ENCODE peak calls at places on chromosome 7, in five cellular contexts. T, V, B, I and P are unnamed samples.

GRCh38 chr7:11170160-11170559 is 196.5 kb downstream of the PHF14 start:
- DNase-seq in V (no peak), B (no peak), I (no peak), T (no peak), P (no peak)

GRCh38 chr7:141671705-141672496 is 30.1 kb downstream of the DENND11 start:
- DNase-seq in T (no peak), I (no peak), B (no peak), V (no peak), P (no peak)

GRCh38 chr7:138608292-138608691 is 92.9 kb downstream of the SVOPL start:
- DNase-seq in V (no peak), I (no peak), B (peak; percentile 44), T (no peak), P (no peak)

GRCh38 chr7:20894806-20895205 is 108.1 kb upstream of the SP8 start:
- DNase-seq in V (no peak), B (no peak), I (no peak), T (no peak), P (no peak)

GRCh38 chr7:41139789-41140188 is 563.1 kb downstream of the INHBA start:
- DNase-seq in B (no peak), T (no peak), I (no peak), V (no peak), P (no peak)

GRCh38 chr7:108875139-108875538 is 305.5 kb downstream of the DNAJB9 start:
- DNase-seq in V (no peak), B (peak; percentile 8), I (no peak), T (no peak), P (no peak)

GRCh38 chr7:7223250-7223649 is 40.9 kb downstream of the C1GALT1 start:
- DNase-seq in B (no peak), V (no peak), I (no peak), T (no peak), P (no peak)

GRCh38 chr7:82331234-82331633 is 112.3 kb downstream of the CACNA2D1 start:
- DNase-seq in T (no peak), V (no peak), B (no peak), I (no peak), P (no peak)

GRCh38 chr7:12162420-12163113 is 48.5 kb upstream of the TMEM106B start:
- DNase-seq in I (no peak), V (peak; percentile 12), T (no peak), B (peak; percentile 78), P (no peak)

GRCh38 chr7:3404490-3404889 is 103.4 kb downstream of the SDK1 start:
- DNase-seq in B (peak; percentile 56), I (no peak), V (no peak), T (no peak), P (no peak)

GRCh38 chr7:142956951-142957623 is 5.1 kb downstream of the KEL start:
- DNase-seq in V (peak; percentile 18), I (no peak), B (no peak), T (no peak), P (no peak)

GRCh38 chr7:123787227-123788007 is 38.6 kb upstream of the WASL start:
- DNase-seq in T (no peak), V (no peak), B (no peak), I (no peak), P (no peak)

GRCh38 chr7:5699951-5700384 is 81.5 kb downstream of the RNF216 start:
- DNase-seq in I (no peak), T (peak; percentile 33), B (peak; percentile 41), V (no peak), P (no peak)

GRCh38 chr7:152137476-152138025 is 112.1 kb downstream of the GALNT11 start:
- DNase-seq in T (no peak), V (no peak), B (peak; percentile 10), I (no peak), P (no peak)

GRCh38 chr7:73833251-73833919 is 2.6 kb downstream of the CLDN4 start:
- DNase-seq in B (no peak), V (no peak), I (no peak), T (no peak), P (no peak)

GRCh38 chr7:49264530-49264929 is 340.2 kb downstream of the CDC14C start:
- DNase-seq in I (no peak), T (no peak), V (no peak), B (no peak), P (no peak)

GRCh38 chr7:909358-910329 is 33.3 kb downstream of the GET4 start:
- DNase-seq in T (peak; percentile 86), V (peak; percentile 50), I (peak; percentile 52), B (peak; percentile 15), P (no peak)
- H3K4me3 ChIP-seq in T (peak overlapping the region; percentile 38), V (peak overlapping the region; percentile 42), I (peak overlapping the region; percentile 43), B (no peak overlapping the region), P (peak overlapping the region; percentile 24)

DNA sequence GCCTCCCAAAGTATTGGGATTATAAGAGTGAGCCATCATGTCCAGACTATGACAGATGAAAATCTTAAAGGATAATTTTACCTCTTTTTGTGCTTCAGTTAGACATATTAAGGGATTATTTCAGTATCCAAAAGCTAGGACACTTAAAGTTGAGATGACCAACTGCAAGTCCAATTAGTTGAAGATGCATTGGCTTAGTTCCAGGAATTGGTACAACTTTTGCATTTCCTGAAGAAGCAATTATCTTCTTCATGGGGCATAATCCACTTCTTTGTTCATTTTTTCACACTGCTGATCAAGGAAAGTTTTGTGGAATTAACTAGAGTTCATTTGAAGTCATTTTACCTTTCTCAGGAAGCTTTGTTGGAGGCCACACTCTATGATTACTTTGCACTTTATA is 72.0 kb upstream of the HECW1 start:
- DNase-seq in T (no peak), B (no peak), V (no peak), I (no peak), P (no peak)
- TF ChIP-seq POLR2A in T (no peak), B (no peak), V (no peak), I (no peak), P (no peak)

GRCh38 chr7:26195182-26195581 is 5.4 kb downstream of the HNRNPA2B1 start:
- DNase-seq in V (no peak), B (no peak), I (no peak), T (no peak), P (no peak)
- H3K4me1 ChIP-seq in V (peaks cover 69% of the 10 kb centered on the region), B (peaks cover 5% of the 10 kb centered on the region), I (peaks cover 54% of the 10 kb centered on the region), T (peaks cover 72% of the 10 kb centered on the region), P (peaks cover 63% of the 10 kb centered on the region)

GRCh38 chr7:100493476-100494264 is 9.9 kb downstream of the NYAP1 start:
- DNase-seq in T (peak; percentile 60), V (no peak), B (no peak), I (peak; percentile 61), P (no peak)

GRCh38 chr7:100491192-100491578 is 7.5 kb downstream of the NYAP1 start:
- DNase-seq in T (no peak), V (no peak), B (no peak), I (no peak), P (no peak)

GRCh38 chr7:100489824-100490223 is 6.1 kb downstream of the NYAP1 start:
- DNase-seq in B (peak; percentile 96), T (peak; percentile 36), I (peak; percentile 38), V (peak; percentile 86), P (no peak)

GRCh38 chr7:100490483-100491191 is 6.9 kb downstream of the NYAP1 start:
- DNase-seq in B (no peak), I (no peak), T (peak; percentile 18), V (no peak), P (no peak)

DNA sequence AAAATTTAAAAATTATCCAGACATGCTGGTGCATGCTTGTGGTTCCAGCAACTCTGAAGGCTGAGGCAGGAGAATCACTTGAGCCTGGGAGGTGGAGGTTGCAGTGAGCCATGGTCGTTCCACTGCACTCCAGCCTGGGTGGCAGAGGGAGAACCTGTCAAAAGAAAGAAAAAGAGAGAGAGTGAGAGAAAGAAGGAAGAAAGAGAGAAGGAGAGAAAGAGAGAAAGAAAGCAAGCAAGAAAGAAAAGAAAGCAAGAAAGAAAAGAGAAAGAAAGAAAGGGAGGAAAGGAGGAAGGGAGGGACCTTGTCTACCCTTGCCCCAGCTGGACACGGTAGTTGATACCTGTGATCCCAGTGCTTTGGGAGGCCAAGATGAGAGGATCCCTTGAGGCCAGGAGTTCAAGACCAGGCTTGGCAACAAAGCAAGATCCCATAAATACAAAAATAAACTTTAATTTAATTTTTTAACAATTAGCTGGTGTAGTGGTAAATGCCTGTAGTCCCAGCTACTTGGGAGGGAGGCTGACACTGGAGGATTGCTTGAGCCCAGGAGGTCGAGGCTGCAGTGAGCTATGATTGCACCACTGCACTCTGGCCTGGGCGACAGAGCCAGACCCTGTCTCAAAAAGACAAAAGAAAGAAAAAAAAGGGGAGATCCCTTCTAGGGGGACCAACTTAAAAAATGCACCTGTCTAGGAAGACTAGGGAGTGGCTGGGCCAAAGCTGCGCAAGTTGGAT is 9.2 kb downstream of the NYAP1 start:
- DNase-seq in B (no peak), T (no peak), V (no peak), I (no peak), P (no peak)
- H3K4me3 ChIP-seq in B (no peak overlapping the region), T (peak overlapping the region; percentile 48), V (no peak overlapping the region), I (peak overlapping the region; percentile 42), P (peak overlapping the region; percentile 43)

DNA sequence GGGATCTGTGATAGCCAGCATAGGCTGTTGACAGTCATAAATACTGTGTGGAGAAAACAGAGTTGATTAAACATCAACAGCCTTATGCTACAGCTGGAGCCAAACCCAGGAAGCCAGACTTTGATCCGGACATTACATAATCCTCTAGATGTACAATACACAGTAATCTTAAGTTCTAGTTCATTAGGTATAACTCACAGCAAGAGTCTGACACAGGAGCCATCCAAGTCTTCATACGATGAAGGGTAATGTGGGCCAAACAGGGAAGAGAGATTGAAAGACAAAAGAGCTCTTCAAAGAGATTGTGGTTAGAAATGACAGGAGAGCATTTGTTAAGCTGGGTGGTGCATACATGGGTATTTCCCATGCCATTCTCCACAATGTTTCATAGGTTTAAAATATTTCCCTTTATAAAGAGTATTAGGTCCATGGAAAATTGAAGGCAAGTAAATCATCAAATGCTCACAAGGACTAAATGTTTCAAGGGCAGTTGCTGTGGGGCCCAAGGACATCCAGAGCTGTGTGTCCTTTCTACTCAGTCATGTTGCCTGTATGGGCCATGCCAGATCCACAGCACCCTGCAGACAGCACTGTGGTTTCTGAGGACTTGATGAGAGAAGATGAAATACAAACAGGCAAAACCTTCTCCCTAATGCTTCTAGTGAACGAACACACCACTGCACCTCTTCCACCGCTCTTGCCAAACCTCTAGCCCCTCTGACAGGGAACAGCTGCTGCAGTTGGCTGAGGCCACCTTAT is 14.4 kb downstream of the CYP3A7 start:
- DNase-seq in T (no peak), I (no peak), B (no peak), V (no peak), P (no peak)
- TF ChIP-seq POLR2A in T (no peak), I (no peak), B (no peak), V (no peak), P (no peak)

GRCh38 chr7:134532155-134533089 is 5.1 kb downstream of the AKR1B10 start:
- DNase-seq in B (no peak), I (peak; percentile 83), T (no peak), V (no peak), P (no peak)
- H3K4me1 ChIP-seq in B (peaks cover 11% of the 10 kb centered on the region), I (peaks cover 19% of the 10 kb centered on the region), T (no peaks in the 10 kb centered on the region), V (peaks cover 66% of the 10 kb centered on the region), P (peaks cover 18% of the 10 kb centered on the region)

GRCh38 chr7:78315119-78315518 is 516.5 kb downstream of the PHTF2 start:
- DNase-seq in T (no peak), I (no peak), B (no peak), V (no peak), P (no peak)
- H3K4me3 ChIP-seq in T (no peak overlapping the region), I (no peak overlapping the region), B (no peak overlapping the region), V (no peak overlapping the region), P (no peak overlapping the region)